ENCODE peak calls at places on chromosomes 11 and 22, in five cellular contexts. E is activated CD4-positive, CD25-positive, alpha-beta regulatory T cell; Z is fibroblast of lung; Q is GM13976; F is T-cell. A is an unnamed sample.

GRCh38 chr22:38923463-38924196 is 33.8 kb upstream of the APOBEC3A start:
- DNase-seq in E (no peak), Z (peak), Q (no peak), F (no peak), A (peak)

GRCh38 chr11:73428227-73428626 is 52.0 kb downstream of the RELT start:
- DNase-seq in E (no peak), Z (no peak), Q (no peak), F (no peak), A (no peak)

GRCh38 chr11:78420255-78420764 is 2.7 kb upstream of the GAB2 start:
- DNase-seq in E (no peak), Z (peak), Q (no peak), F (peak), A (peak)

GRCh38 chr11:72129381-72129780 is 6.1 kb upstream of the FOLR3 start:
- DNase-seq in E (no peak), Z (no peak), Q (no peak), F (no peak), A (peak)

GRCh38 chr11:328012-328411 is 7.4 kb upstream of the IFITM3 start:
- DNase-seq in E (no peak), Z (no peak), Q (no peak), F (no peak), A (no peak)

GRCh38 chr11:29208117-29208516 is 808.7 kb downstream of the KCNA4 start:
- DNase-seq in E (no peak), Z (peak), Q (no peak), F (no peak), A (no peak)

GRCh38 chr11:116144387-116144958 is 628.3 kb downstream of the BUD13 start:
- DNase-seq in E (no peak), Z (no peak), Q (no peak), F (no peak), A (no peak)

GRCh38 chr22:23569716-23570115 is 10.4 kb downstream of the IGLL1 start:
- DNase-seq in E (no peak), Z (no peak), Q (no peak), F (no peak), A (no peak)

GRCh38 chr11:69958308-69958707 is 119.8 kb upstream of the ANO1 start:
- DNase-seq in E (no peak), Z (peak), Q (no peak), F (no peak), A (no peak)

GRCh38 chr11:67606150-67606476 is 623 bp upstream of the NDUFV1 start:
- DNase-seq in E (no peak), Z (no peak), Q (no peak), F (no peak), A (peak)

A was measured in kidney glomerular epithelial cell.